ENCODE peak calls at places on chromosomes 11 and 22, in eight cellular contexts. M, Q, D, L, X, C, R and A are unnamed samples.

GRCh38 chr11:19789840-19790710 is 77.4 kb downstream of the NAV2 start:
- DNase-seq in R (no peak), C (peak), D (no peak), M (no peak), L (no peak), X (no peak), Q (no peak), A (no peak)

GRCh38 chr11:116793476-116794096 is 1.9 kb upstream of the APOA5 start:
- DNase-seq in M (no peak), X (no peak), D (no peak), Q (peak), R (no peak), L (no peak), C (peak), A (no peak)

GRCh38 chr22:48907591-48907990 is 920.1 kb downstream of the BRD1 start:
- DNase-seq in D (no peak), C (no peak), M (no peak), L (no peak), Q (no peak), R (no peak), X (no peak), A (no peak)

GRCh38 chr11:34028407-34028804 is 23.1 kb upstream of the CAPRIN1 start:
- DNase-seq in M (no peak), C (peak), X (no peak), R (peak), Q (no peak), D (no peak), L (no peak), A (no peak)

GRCh38 chr22:32804036-32804435 is 2.5 kb downstream of the TIMP3 start:
- DNase-seq in M (no peak), D (no peak), R (no peak), X (no peak), Q (no peak), C (peak), L (no peak), A (no peak)

GRCh38 chr11:44329472-44330230 is 19.7 kb upstream of the ALX4 start:
- DNase-seq in X (no peak), R (no peak), L (no peak), Q (no peak), C (no peak), D (no peak), M (no peak), A (no peak)

GRCh38 chr11:550021-550745 is 10.4 kb downstream of the LMNTD2 start:
- DNase-seq in Q (no peak), L (no peak), R (no peak), M (no peak), X (no peak), C (no peak), D (no peak), A (no peak)

GRCh38 chr11:103798456-103798855 is 238.0 kb upstream of the DDI1 start:
- DNase-seq in X (no peak), R (no peak), M (no peak), D (no peak), L (no peak), C (peak), Q (no peak), A (no peak)

GRCh38 chr11:122634507-122634906 is 21.0 kb upstream of the UBASH3B start:
- DNase-seq in M (peak), D (no peak), Q (no peak), R (no peak), C (peak), X (peak), L (no peak), A (no peak)

GRCh38 chr22:49667236-49667635 is 160.4 kb downstream of the BRD1 start:
- DNase-seq in R (no peak), L (no peak), C (no peak), X (no peak), Q (no peak), M (no peak), D (no peak), A (no peak)

GRCh38 chr11:59403546-59403945 is 22.7 kb downstream of the OR5A2 start:
- DNase-seq in L (no peak), M (no peak), X (no peak), C (peak), R (no peak), D (no peak), Q (no peak), A (no peak)

GRCh38 chr11:46381046-46381835 is at the start of gene MDK:
- DNase-seq in C (no peak), M (no peak), R (no peak), D (no peak), L (no peak), X (peak), Q (no peak), A (peak)

GRCh38 chr11:134800130-134800529 is 388.1 kb upstream of the B3GAT1 start:
- DNase-seq in M (no peak), X (no peak), D (no peak), R (no peak), Q (no peak), C (no peak), L (no peak), A (no peak)

GRCh38 chr11:75288846-75289760 is 48.5 kb downstream of the TPBGL start:
- DNase-seq in R (peak), X (no peak), Q (no peak), C (peak), D (no peak), L (no peak), M (no peak), A (no peak)

GRCh38 chr11:96001037-96001436 is 77.1 kb upstream of the MTMR2 start:
- DNase-seq in Q (no peak), C (peak), R (peak), M (no peak), L (no peak), X (peak), D (no peak), A (no peak)

GRCh38 chr11:3044004-3044403 is 13.2 kb downstream of the CARS1 start:
- DNase-seq in Q (no peak), C (peak), M (no peak), X (no peak), L (no peak), D (no peak), R (peak), A (no peak)

GRCh38 chr11:69638941-69639681 is 1.8 kb upstream of the CCND1 start:
- DNase-seq in D (no peak), M (peak), X (peak), C (peak), R (peak), Q (peak), L (no peak), A (peak)

GRCh38 chr11:113638378-113638777 is 67.7 kb downstream of the TMPRSS5 start:
- DNase-seq in D (no peak), X (no peak), C (no peak), Q (no peak), M (no peak), L (no peak), R (no peak), A (no peak)

GRCh38 chr11:2305862-2306823 is 4.3 kb downstream of the TSPAN32 start:
- DNase-seq in D (no peak), C (peak), L (no peak), X (peak), M (peak), Q (no peak), R (peak), A (no peak)

GRCh38 chr11:12274056-12274455 is 103.3 kb upstream of the PARVA start:
- DNase-seq in Q (no peak), D (no peak), M (no peak), X (no peak), R (peak), L (no peak), C (no peak), A (no peak)

GRCh38 chr22:49977578-49977977 is 17.0 kb downstream of the PIM3 start:
- DNase-seq in R (no peak), L (peak), C (no peak), X (no peak), M (no peak), Q (no peak), D (no peak), A (no peak)

GRCh38 chr11:32987851-32988250 is 27.8 kb upstream of the DEPDC7 start:
- DNase-seq in D (no peak), R (no peak), L (no peak), C (no peak), X (no peak), M (no peak), Q (no peak), A (no peak)

GRCh38 chr22:19974935-19975706 is 33.5 kb upstream of the TXNRD2 start:
- DNase-seq in Q (no peak), D (no peak), L (no peak), R (no peak), M (no peak), C (no peak), X (no peak), A (no peak)

GRCh38 chr22:32622762-32623147 is 148.1 kb downstream of the FBXO7 start:
- DNase-seq in X (no peak), R (no peak), C (no peak), D (no peak), Q (no peak), M (no peak), L (no peak), A (no peak)

GRCh38 chr11:72079776-72080325 is 491 bp downstream of the NUMA1 start:
- DNase-seq in Q (no peak), M (no peak), R (no peak), C (no peak), X (no peak), D (no peak), L (no peak), A (no peak)

GRCh38 chr11:46736615-46737014 is 17.6 kb downstream of the F2 start:
- DNase-seq in L (no peak), Q (no peak), M (no peak), D (no peak), X (no peak), R (no peak), C (no peak), A (no peak)

GRCh38 chr11:16607675-16608644 is 130.5 kb upstream of the C11orf58 start:
- DNase-seq in Q (no peak), M (no peak), R (peak), L (no peak), D (no peak), C (no peak), X (peak), A (peak)

DNA sequence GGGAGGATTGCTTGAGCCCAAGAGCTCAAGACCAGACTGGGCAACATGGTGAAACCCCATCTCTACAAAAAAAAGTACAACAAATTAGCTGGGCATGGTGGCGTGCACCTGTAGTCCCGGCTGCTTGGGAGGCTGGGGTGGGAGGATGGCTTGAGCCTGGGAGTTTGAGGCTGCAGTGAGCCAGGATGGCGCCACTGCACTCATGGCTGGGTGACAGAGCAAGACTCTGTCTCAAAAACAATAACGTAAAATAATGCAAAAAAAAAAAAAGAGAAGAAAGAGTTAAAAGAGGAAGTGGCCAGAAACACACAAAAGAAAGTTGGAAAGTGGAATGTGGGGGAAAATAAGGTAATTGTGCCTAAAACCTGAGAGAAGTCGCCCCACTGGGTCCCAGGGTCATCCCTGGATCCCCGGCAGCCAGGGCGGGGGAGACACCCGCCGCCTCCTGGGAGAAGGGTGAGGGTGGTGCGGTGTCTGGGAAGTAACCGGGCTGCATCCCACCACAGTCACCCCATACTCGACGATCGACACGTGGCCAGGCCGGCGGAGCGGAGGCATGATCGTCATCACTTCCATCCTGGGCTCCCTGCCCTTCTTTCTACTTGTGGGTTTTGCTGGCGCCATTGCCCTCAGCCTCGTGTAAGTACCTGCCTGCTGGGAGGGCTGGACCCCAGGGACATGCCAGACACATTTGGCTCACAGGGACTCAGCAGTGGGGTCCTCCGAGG is 8.1 kb downstream of the UPK3A start:
- DNase-seq in L (no peak), R (no peak), X (no peak), Q (no peak), M (no peak), D (no peak), C (peak), A (no peak)
- TF ChIP-seq CTCF in L (no peak), R (no peak), X (no peak), Q (no peak), M (no peak), D (no peak), C (no peak), A (no peak)

GRCh38 chr22:37267128-37267587 is 15.2 kb upstream of the CYTH4 start:
- DNase-seq in Q (no peak), C (no peak), M (no peak), X (no peak), D (no peak), R (no peak), L (peak), A (peak)
- TF ChIP-seq CTCF in Q (peak), C (peak), M (peak), X (peak), D (peak), R (peak), L (peak), A (peak)

DNA sequence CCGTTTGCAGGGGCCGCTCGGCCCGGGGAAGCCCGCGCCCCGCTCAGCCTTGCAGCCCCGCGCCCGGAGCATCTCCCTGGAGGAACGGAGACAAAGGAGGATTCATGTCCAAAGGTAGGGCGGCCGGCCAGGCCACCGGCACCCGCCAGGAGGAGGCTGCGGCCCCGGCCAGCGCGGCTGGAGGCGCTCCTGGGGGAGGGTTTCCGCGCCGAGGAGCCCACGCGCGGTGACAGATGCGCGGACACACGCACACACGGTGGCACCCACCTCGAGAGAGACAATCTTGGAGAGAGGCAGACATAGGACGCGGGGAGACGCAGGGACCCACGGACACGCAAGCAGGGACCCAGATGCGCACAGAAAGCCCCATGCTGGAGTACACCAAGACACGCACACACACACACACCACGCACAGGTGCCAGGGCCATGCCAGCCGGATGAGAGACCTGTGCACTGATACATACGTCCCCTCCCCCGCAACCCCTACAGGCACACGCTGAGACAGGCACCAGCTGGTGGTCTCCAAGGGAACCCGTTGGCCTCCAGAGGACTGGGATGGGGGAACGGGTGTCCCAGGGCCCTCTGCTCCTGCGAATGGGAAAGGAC is 7.8 kb downstream of the SEPTIN3 start:
- DNase-seq in R (no peak), C (no peak), L (no peak), X (no peak), D (no peak), M (no peak), Q (no peak), A (no peak)
- TF ChIP-seq CTCF in R (no peak), C (no peak), L (no peak), X (no peak), D (no peak), M (no peak), Q (no peak), A (peak)

GRCh38 chr11:67700141-67700540 is 25.7 kb upstream of the ALDH3B2 start:
- DNase-seq in L (no peak), C (no peak), D (no peak), Q (no peak), X (no peak), R (no peak), M (no peak), A (no peak)
- TF ChIP-seq CTCF in L (no peak), C (no peak), D (no peak), Q (no peak), X (no peak), R (no peak), M (no peak), A (no peak)

GRCh38 chr11:62805991-62806441 is 776 bp upstream of the NXF1 start:
- DNase-seq in R (no peak), C (no peak), Q (no peak), L (no peak), X (no peak), M (no peak), D (no peak), A (no peak)

GRCh38 chr11:62806611-62807121 is 1.4 kb upstream of the NXF1 start:
- DNase-seq in L (no peak), C (peak), X (peak), R (peak), M (no peak), D (no peak), Q (no peak), A (no peak)

GRCh38 chr11:62801071-62801470 is 4.2 kb downstream of the NXF1 start:
- DNase-seq in Q (no peak), L (no peak), R (no peak), M (no peak), D (no peak), C (no peak), X (no peak), A (no peak)

GRCh38 chr11:62804310-62805043 is 763 bp downstream of the NXF1 start:
- DNase-seq in L (no peak), D (no peak), R (no peak), Q (no peak), M (no peak), C (peak), X (no peak), A (no peak)

GRCh38 chr11:62805044-62805892 is at the start of gene NXF1:
- DNase-seq in X (peak), C (peak), D (peak), M (peak), Q (peak), R (peak), L (peak), A (peak)
- TF ChIP-seq CTCF in X (peak), C (no peak), D (peak), M (no peak), Q (no peak), R (no peak), L (no peak), A (no peak)

DNA sequence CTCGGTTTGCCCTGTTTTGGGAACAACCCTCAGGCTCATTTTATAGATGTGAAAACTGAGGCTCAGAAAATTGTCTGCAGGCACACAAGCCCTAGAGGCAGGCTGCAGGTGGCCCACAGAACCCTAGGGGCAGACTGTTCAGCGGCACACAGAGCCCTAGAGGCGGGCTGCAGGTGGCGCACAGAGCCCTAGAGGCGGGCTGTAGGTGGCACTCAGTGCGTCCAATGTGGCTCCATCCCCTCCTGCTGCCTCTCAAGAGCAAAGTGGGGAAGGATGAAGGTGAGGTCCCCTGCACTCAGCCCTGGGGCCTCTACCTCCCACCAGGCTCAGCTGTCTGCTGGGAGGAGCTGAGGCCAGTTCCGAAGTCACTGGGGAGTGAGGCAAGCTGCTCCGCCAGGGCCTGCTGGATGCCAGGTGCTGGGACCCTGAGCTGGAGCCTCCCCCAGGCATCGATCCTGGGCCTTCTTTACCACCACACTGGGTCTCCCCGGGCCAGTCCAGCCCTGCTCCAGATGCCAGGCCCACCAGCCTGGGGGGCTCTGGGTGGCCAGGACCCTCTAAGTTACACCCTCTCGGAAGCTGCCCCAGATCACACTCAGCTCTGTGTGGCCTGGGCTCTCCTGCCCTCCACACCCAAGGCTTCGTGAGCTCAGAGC is 2.3 kb downstream of the ACY3 start:
- DNase-seq in L (peak), M (no peak), D (no peak), C (no peak), R (no peak), Q (peak), X (no peak), A (peak)
- TF ChIP-seq CTCF in L (peak), M (no peak), D (peak), C (no peak), R (no peak), Q (peak), X (no peak), A (peak)

GRCh38 chr11:57667065-57667714 is 724 bp upstream of the ZDHHC5 start:
- DNase-seq in L (peak), X (peak), D (no peak), R (peak), Q (peak), M (peak), C (peak), A (peak)

GRCh38 chr11:57658023-57658361 is 430 bp downstream of the CLP1 start:
- DNase-seq in X (no peak), M (no peak), R (no peak), Q (no peak), L (no peak), D (no peak), C (no peak), A (no peak)

GRCh38 chr11:57659669-57660068 is 2.1 kb downstream of the CLP1 start:
- DNase-seq in D (no peak), Q (no peak), X (no peak), C (no peak), R (no peak), M (no peak), L (no peak), A (no peak)

GRCh38 chr11:57663975-57664374 is 3.9 kb upstream of the ZDHHC5 start:
- DNase-seq in R (no peak), L (no peak), C (no peak), X (no peak), Q (no peak), D (no peak), M (no peak), A (no peak)

GRCh38 chr11:57662893-57663292 is 5.0 kb upstream of the ZDHHC5 start:
- DNase-seq in Q (no peak), M (no peak), L (no peak), D (no peak), R (no peak), X (no peak), C (no peak), A (no peak)
- TF ChIP-seq CTCF in Q (peak), M (peak), L (peak), D (peak), R (no peak), X (no peak), C (no peak), A (peak)

DNA sequence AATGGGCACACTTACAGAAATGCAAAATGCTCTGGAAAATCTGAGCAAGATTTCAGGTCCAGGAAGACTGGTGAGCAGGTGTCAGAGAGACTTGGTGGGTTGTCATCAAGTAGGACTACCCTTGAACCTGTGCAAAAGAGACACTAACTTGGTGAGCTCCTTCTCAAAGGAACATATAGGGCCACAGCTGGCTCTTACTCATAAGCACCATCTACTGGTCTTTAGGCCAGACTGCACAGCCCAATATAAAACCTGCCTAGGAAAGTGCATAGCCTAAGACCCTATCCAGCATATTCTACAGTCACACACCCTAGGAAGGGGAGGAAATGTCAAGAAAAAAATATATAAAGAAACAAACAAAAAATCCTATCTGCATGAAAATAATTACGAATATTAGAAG is 18.2 kb upstream of the OR10W1 start:
- DNase-seq in M (no peak), X (no peak), R (no peak), D (no peak), C (peak), L (no peak), Q (peak), A (peak)
- TF ChIP-seq CTCF in M (peak), X (no peak), R (no peak), D (peak), C (peak), L (peak), Q (peak), A (peak)